ENCODE peak calls at places on chromosomes 5 and 9, in ten cellular contexts. U is foreskin fibroblast; E is chondrocyte; S is choroid plexus epithelial cell; N is neural progenitor cell; L is fibroblast of mammary gland; F is cardiac fibroblast; Q is CD8-positive, alpha-beta T cell; T is activated CD8-positive, alpha-beta T cell treated with anti-CD3 and anti-CD28 coated beads for 36 hours; J is K562. R is an unnamed sample.

GRCh38 chr9:16637218-16637617 is 233.3 kb downstream of the BNC2 start:
- DNase-seq in U (no peak), E (no peak), S (peak), N (no peak), L (no peak), F (no peak), Q (no peak), T (no peak), J (no peak), R (no peak)

GRCh38 chr9:38068616-38068865 is 486 bp downstream of the SHB start:
- DNase-seq in U (peak), E (no peak), S (peak), N (no peak), L (no peak), F (peak), Q (no peak), T (peak), J (peak), R (no peak)

GRCh38 chr9:89489548-89490527 is 8.1 kb downstream of the SEMA4D start:
- DNase-seq in U (no peak), E (no peak), S (peak), N (no peak), L (no peak), F (no peak), Q (no peak), T (no peak), J (no peak), R (no peak)

GRCh38 chr5:68538886-68539420 is 323.4 kb downstream of the PIK3R1 start:
- DNase-seq in U (no peak), E (no peak), S (no peak), N (no peak), L (no peak), F (no peak), Q (no peak), T (no peak), J (no peak), R (no peak)

GRCh38 chr5:36739751-36740221 is 133.4 kb downstream of the SLC1A3 start:
- DNase-seq in U (peak), E (no peak), S (peak), N (peak), L (peak), F (peak), Q (peak), T (peak), J (peak), R (peak)

GRCh38 chr9:17905356-17906203 is 326.7 kb downstream of the SH3GL2 start:
- DNase-seq in U (no peak), E (no peak), S (no peak), N (peak), L (no peak), F (no peak), Q (no peak), T (no peak), J (no peak), R (peak)

GRCh38 chr9:103410059-103410458 is 414.9 kb downstream of the CYLC2 start:
- DNase-seq in U (no peak), E (no peak), S (no peak), N (no peak), L (no peak), F (no peak), Q (no peak), T (no peak), J (no peak), R (no peak)

GRCh38 chr5:57816108-57816507 is 333.5 kb upstream of the ACTBL2 start:
- DNase-seq in U (peak), E (no peak), S (peak), N (no peak), L (peak), F (peak), Q (no peak), T (no peak), J (no peak), R (no peak)

GRCh38 chr9:88425538-88425950 is 37.3 kb downstream of the SPIN1 start:
- DNase-seq in U (peak), E (no peak), S (peak), N (no peak), L (peak), F (peak), Q (no peak), T (no peak), J (no peak), R (no peak)

GRCh38 chr5:75498208-75498777 is 13.1 kb downstream of the CERT1 start:
- DNase-seq in U (no peak), E (no peak), S (no peak), N (no peak), L (no peak), F (no peak), Q (no peak), T (no peak), J (no peak), R (no peak)

GRCh38 chr5:141846031-141846430 is 32.2 kb downstream of the PCDH1 start:
- DNase-seq in U (peak), E (no peak), S (peak), N (peak), L (peak), F (peak), Q (no peak), T (peak), J (peak), R (peak)

GRCh38 chr9:12469084-12469483 is 224.1 kb upstream of the TYRP1 start:
- DNase-seq in U (no peak), E (no peak), S (peak), N (no peak), L (no peak), F (no peak), Q (no peak), T (no peak), J (no peak), R (no peak)

GRCh38 chr5:175045820-175046219 is 321.4 kb downstream of the MSX2 start:
- DNase-seq in U (no peak), E (no peak), S (no peak), N (no peak), L (no peak), F (no peak), Q (no peak), T (no peak), J (no peak), R (no peak)

GRCh38 chr5:14830210-14831005 is 41.2 kb downstream of the ANKH start:
- DNase-seq in U (no peak), E (no peak), S (peak), N (no peak), L (peak), F (peak), Q (no peak), T (no peak), J (no peak), R (no peak)

GRCh38 chr5:135457424-135458071 is 5.4 kb upstream of the TIFAB start:
- DNase-seq in U (peak), E (peak), S (peak), N (peak), L (peak), F (peak), Q (peak), T (peak), J (peak), R (peak)

GRCh38 chr9:109906766-109907382 is 126.9 kb downstream of the PALM2AKAP2 start:
- DNase-seq in U (peak), E (no peak), S (peak), N (no peak), L (peak), F (peak), Q (no peak), T (no peak), J (no peak), R (no peak)
- TF ChIP-seq CTCF in U (no peak), E (peak), S (peak), N (no peak), L (no peak), F (no peak), Q (no peak), T (no peak), J (no peak), R (no peak)

DNA sequence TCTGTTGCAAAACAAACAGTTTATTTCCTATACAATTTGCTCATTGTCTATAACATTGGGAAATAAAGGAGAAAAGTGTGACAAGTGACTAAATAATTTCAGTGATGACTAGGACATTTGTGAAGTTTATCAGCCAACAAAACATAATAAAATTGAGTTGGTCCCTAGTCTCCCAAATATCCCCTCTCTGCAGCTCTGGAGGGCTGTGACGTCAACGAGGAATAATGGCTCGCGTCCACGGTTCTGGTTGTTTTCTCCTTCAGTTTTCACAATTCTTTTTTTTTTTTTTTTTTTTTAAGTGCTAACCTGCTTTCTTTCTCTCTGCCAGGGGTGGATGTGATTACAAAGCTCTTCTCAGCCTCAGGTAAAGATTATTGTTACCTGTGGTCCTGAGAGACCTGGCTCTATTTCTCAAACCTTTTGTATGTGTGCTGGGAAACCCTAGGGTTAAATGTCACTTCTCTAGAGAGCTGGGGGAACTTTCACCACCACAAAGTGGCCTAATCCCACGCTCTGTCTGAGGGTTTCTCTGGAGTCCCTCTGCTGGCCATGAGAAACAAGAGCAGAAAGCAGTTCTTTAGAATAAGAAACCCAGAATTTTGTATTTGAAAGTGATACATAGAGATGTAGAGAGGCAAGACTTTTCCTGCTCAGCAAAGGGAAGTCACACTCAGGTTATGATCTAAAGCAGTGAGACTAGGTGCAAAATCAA is 36.2 kb upstream of the ANKRD55 start:
- DNase-seq in U (peak), E (no peak), S (peak), N (peak), L (peak), F (peak), Q (no peak), T (peak), J (peak), R (peak)
- TF ChIP-seq CTCF in U (peak), E (peak), S (peak), N (peak), L (peak), F (peak), Q (no peak), T (no peak), J (peak), R (peak)

DNA sequence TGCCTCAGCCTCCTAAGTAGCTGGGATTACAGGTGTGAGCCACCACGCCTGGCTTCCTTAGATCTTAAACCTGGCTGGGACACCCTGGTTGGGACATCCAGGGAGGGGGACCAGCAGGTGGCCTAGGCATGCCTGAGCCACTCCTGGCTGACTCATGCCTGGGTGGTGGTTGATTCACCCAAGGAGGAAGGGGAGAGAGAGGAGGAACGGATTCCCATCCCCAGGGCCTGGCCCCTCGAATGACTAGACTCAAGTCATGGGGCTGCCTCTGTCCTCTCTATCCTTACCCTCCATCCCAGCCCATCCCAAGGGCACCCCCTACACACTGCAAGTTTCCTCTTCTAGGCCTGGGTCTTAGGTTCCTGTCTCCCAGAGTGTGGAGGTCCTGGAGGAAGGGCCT is 12.7 kb downstream of the EEIG1 start:
- DNase-seq in U (peak), E (no peak), S (peak), N (no peak), L (peak), F (no peak), Q (no peak), T (peak), J (no peak), R (no peak)
- TF ChIP-seq CTCF in U (no peak), E (no peak), S (no peak), N (no peak), L (no peak), F (peak), Q (no peak), T (no peak), J (no peak), R (no peak)

DNA sequence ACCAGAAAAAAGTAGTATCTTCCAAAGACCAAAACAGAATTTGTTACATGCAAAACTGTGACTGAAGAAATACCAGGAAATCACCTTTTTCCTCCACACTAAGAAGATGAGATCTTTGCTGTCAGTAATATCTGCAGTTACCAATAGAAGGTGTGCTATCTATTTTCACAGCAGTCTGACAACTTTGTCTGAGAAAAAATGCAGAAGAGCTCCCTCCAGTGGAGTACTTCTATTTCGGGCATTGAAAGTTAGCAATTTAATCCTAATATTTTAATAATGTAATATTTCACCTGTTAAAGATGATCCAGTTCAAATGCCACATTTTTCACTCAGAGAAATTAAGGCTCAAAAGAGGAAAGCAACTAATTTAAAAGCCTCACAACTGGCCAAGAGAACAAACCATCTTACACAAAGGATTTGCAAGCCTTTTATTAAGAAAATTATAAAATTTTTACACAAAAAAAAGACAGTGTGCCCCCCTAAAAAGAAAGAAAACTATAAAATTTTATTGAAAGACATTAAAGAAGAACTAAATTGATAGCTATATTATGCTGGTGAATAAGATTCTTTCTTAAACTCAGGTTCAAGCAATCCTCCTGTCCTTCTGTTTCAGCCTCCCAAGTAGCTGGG is 50.6 kb downstream of the DEPDC1B start:
- DNase-seq in U (peak), E (no peak), S (peak), N (no peak), L (peak), F (peak), Q (no peak), T (no peak), J (peak), R (no peak)
- TF ChIP-seq CTCF in U (peak), E (peak), S (peak), N (peak), L (peak), F (peak), Q (no peak), T (peak), J (peak), R (no peak)